ENCODE peak calls at places on chromosome 13, in four cellular contexts. T is GM12878, M is K562, U is HL-60. E is an unnamed sample.

GRCh38 chr13:52851153-52851962 is 2.9 kb upstream of the PCDH8 start:
- DNase-seq in T (peak; percentile 46), M (no peak), U (peak; percentile 70), E (peak; percentile 47)

GRCh38 chr13:49219647-49220034 is 497 bp upstream of the MLNR start:
- DNase-seq in T (no peak), M (no peak), U (no peak), E (no peak)

GRCh38 chr13:95456837-95457236 is 95.7 kb upstream of the CLDN10 start:
- DNase-seq in T (no peak), M (no peak), U (peak; percentile 13), E (no peak)

GRCh38 chr13:43348397-43348796 is 325.0 kb downstream of the DNAJC15 start:
- DNase-seq in T (no peak), M (no peak), U (no peak), E (no peak)

GRCh38 chr13:31947506-31947905 is 84.1 kb upstream of the FRY start:
- DNase-seq in T (no peak), M (no peak), U (no peak), E (no peak)

GRCh38 chr13:102983496-102983895 is 82.7 kb downstream of the SLC10A2 start:
- DNase-seq in T (no peak), M (no peak), U (no peak), E (no peak)

GRCh38 chr13:107466326-107466725 is 749.0 kb downstream of the LIG4 start:
- DNase-seq in T (no peak), M (no peak), U (no peak), E (no peak)

GRCh38 chr13:112697756-112698655 is 8.2 kb downstream of the ATP11A start:
- DNase-seq in T (no peak), M (no peak), U (no peak), E (no peak)

GRCh38 chr13:47039106-47039505 is 142.3 kb upstream of the HTR2A start:
- DNase-seq in T (no peak), M (no peak), U (no peak), E (no peak)

GRCh38 chr13:35840991-35841604 is 290.1 kb downstream of the DCLK1 start:
- DNase-seq in T (no peak), M (no peak), U (no peak), E (no peak)

GRCh38 chr13:108342369-108343289 is 73.1 kb downstream of the TNFSF13B start:
- DNase-seq in T (peak; percentile 3), M (peak; percentile 7), U (peak; percentile 36), E (no peak)

GRCh38 chr13:93861818-93862217 is 617.7 kb downstream of the DCT start:
- DNase-seq in T (no peak), M (no peak), U (no peak), E (no peak)

GRCh38 chr13:50676602-50677001 is 166.9 kb downstream of the DLEU7 start:
- DNase-seq in T (no peak), M (no peak), U (peak; percentile 18), E (no peak)

GRCh38 chr13:30143671-30144400 is 163.5 kb downstream of the KATNAL1 start:
- DNase-seq in T (no peak), M (no peak), U (no peak), E (no peak)

GRCh38 chr13:106105153-106105552 is 430.3 kb downstream of the EFNB2 start:
- DNase-seq in T (no peak), M (no peak), U (no peak), E (no peak)

GRCh38 chr13:75425216-75426009 is 56.6 kb downstream of the TBC1D4 start:
- DNase-seq in T (peak; percentile 41), M (no peak), U (no peak), E (no peak)

GRCh38 chr13:46181799-46182490 is at the start of gene LCP1:
- DNase-seq in T (peak; percentile 97), M (peak; percentile 53), U (peak; percentile 95), E (no peak)

GRCh38 chr13:25727250-25727649 is 324.6 kb downstream of the SHISA2 start:
- DNase-seq in T (no peak), M (no peak), U (no peak), E (no peak)

GRCh38 chr13:86813198-86813597 is 858.0 kb upstream of the SLITRK5 start:
- DNase-seq in T (no peak), M (no peak), U (no peak), E (no peak)

GRCh38 chr13:105464249-105464648 is 1071.2 kb downstream of the EFNB2 start:
- DNase-seq in T (no peak), M (no peak), U (no peak), E (no peak)

GRCh38 chr13:98664047-98664446 is 87.1 kb upstream of the STK24 start:
- DNase-seq in T (no peak), M (no peak), U (no peak), E (no peak)

GRCh38 chr13:48574036-48574796 is 41.3 kb upstream of the RCBTB2 start:
- DNase-seq in T (no peak), M (no peak), U (no peak), E (no peak)

GRCh38 chr13:31022491-31022890 is 90.0 kb downstream of the TEX26 start:
- DNase-seq in T (no peak), M (no peak), U (no peak), E (no peak)

GRCh38 chr13:35961461-35962220 is 169.5 kb downstream of the DCLK1 start:
- DNase-seq in T (no peak), M (no peak), U (no peak), E (no peak)

GRCh38 chr13:112926993-112927392 is 42.0 kb upstream of the MCF2L start:
- DNase-seq in T (no peak), M (no peak), U (no peak), E (no peak)

GRCh38 chr13:114088863-114089262 is 43.6 kb downstream of the RASA3 start:
- DNase-seq in T (no peak), M (no peak), U (no peak), E (no peak)

GRCh38 chr13:48593551-48593950 is 60.2 kb upstream of the CYSLTR2 start:
- DNase-seq in T (no peak), M (no peak), U (peak; percentile 59), E (no peak)

GRCh38 chr13:91520952-91521351 is 122.5 kb downstream of the GPC5 start:
- DNase-seq in T (no peak), M (no peak), U (no peak), E (no peak)

GRCh38 chr13:114078501-114079451 is 53.6 kb downstream of the RASA3 start:
- DNase-seq in T (no peak), M (no peak), U (no peak), E (no peak)

GRCh38 chr13:42176286-42176685 is 95.7 kb upstream of the AKAP11 start:
- DNase-seq in T (no peak), M (no peak), U (no peak), E (no peak)

GRCh38 chr13:42170029-42170428 is 101.9 kb upstream of the AKAP11 start:
- DNase-seq in T (no peak), M (no peak), U (no peak), E (no peak)

GRCh38 chr13:42177189-42177588 is 94.8 kb upstream of the AKAP11 start:
- DNase-seq in T (no peak), M (no peak), U (no peak), E (no peak)

GRCh38 chr13:42173789-42174343 is 98.1 kb upstream of the AKAP11 start:
- DNase-seq in T (no peak), M (no peak), U (no peak), E (no peak)

DNA sequence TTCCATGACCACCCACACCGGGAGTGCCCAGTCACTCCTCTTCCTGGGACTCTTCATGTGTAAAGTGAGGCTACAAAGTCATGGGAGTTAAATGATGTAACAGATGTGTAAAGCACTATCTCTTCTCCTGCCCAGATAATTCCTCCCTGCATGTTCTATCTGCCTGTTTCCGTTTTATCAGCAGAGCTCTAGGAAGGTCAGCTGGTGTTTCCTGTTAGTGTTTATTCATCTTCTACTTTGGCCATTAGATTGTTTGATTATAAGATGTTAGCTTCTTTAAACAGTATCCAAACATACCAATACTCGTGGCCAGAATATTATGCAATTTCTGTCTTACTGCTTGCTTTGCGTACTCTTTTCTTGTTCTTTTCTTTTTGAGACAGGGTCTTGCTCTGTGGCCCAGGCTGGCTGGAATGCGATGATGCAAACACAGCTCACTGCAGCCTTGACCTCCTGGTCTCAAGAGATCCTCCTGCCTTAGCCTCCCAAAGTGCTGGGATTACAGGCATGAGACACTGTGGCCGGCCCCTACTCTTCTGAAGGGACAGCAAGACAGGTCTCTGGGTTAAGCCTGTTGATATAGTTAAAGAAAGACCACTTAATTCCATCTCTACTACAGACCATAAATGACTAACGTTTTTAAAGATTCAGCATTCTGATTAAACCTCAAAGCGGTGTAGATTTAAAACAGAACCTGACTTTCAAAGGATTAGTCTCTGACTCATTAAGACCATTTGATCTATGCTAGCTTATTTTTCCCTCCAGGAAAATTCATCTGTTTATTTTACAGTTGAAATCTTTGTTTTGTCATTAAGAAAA is 97.4 kb upstream of the AKAP11 start:
- DNase-seq in T (no peak), M (peak; percentile 21), U (no peak), E (no peak)
- TF ChIP-seq SPI1 in T (no peak), M (no peak), U (no peak), E (no peak)

GRCh38 chr13:110340812-110341444 is 33.8 kb downstream of the COL4A2 start:
- DNase-seq in T (no peak), M (no peak), U (no peak), E (no peak)
- TF ChIP-seq POLR2AphosphoS5 in T (no peak), M (no peak), U (no peak), E (no peak)

GRCh38 chr13:110524484-110525254 is 36.9 kb downstream of the RAB20 start:
- DNase-seq in T (no peak), M (no peak), U (peak; percentile 91), E (no peak)
- TF ChIP-seq SPI1 in T (no peak), M (no peak), U (peak; percentile 37), E (no peak)

GRCh38 chr13:44436589-44437337 is 63.1 kb downstream of the SERP2 start:
- DNase-seq in T (no peak), M (peak; percentile 87), U (peak; percentile 66), E (no peak)

GRCh38 chr13:44435142-44435982 is 61.7 kb downstream of the SERP2 start:
- DNase-seq in T (peak; percentile 19), M (peak; percentile 91), U (peak; percentile 95), E (peak; percentile 53)

GRCh38 chr13:44433863-44434262 is 60.2 kb downstream of the SERP2 start:
- DNase-seq in T (no peak), M (no peak), U (no peak), E (no peak)

GRCh38 chr13:44432595-44432994 is 59.0 kb downstream of the SERP2 start:
- DNase-seq in T (no peak), M (no peak), U (no peak), E (no peak)

GRCh38 chr13:44434441-44435141 is 61.0 kb downstream of the SERP2 start:
- DNase-seq in T (no peak), M (no peak), U (no peak), E (no peak)
- TF ChIP-seq POLR2AphosphoS5 in T (no peak), M (no peak), U (no peak), E (no peak)

E was measured in GM12891.